ENCODE peak calls at places on chromosome 19, in five cellular contexts. M is left ventricle myocardium inferior; A is breast epithelium; E is fibroblast of the aortic adventitia; O is CD8-positive, alpha-beta T cell. R is an unnamed sample.

GRCh38 chr19:14971474-14971873 is 8.2 kb downstream of the SLC1A6 start:
- DNase-seq in E (no peak), O (no peak), M (no peak), A (no peak), R (no peak)

GRCh38 chr19:10462557-10462956 is 40.6 kb downstream of the KEAP1 start:
- DNase-seq in E (no peak), M (no peak), A (no peak), O (no peak), R (no peak)

GRCh38 chr19:17026041-17026658 is 460 bp downstream of the CPAMD8 start:
- DNase-seq in E (no peak), O (peak), A (no peak), M (no peak), R (no peak)

GRCh38 chr19:13712767-13713201 is 51.5 kb upstream of the MRI1 start:
- DNase-seq in E (peak), M (peak), A (no peak), O (no peak), R (no peak)

GRCh38 chr19:4066176-4066606 is 508 bp downstream of the ZBTB7A start:
- DNase-seq in A (no peak), O (peak), E (no peak), M (peak), R (no peak)

GRCh38 chr19:52398091-52398461 is 427 bp downstream of the ZNF528 start:
- DNase-seq in E (no peak), M (no peak), O (no peak), A (no peak), R (peak)

GRCh38 chr19:55099557-55100506 is 17.6 kb downstream of the PPP1R12C start:
- DNase-seq in M (no peak), E (no peak), O (no peak), A (no peak), R (no peak)

GRCh38 chr19:1081301-1082164 is 13.6 kb downstream of the POLR2E start:
- DNase-seq in M (no peak), A (no peak), E (no peak), O (no peak), R (no peak)

GRCh38 chr19:31905980-31906948 is 439.1 kb upstream of the ZNF507 start:
- DNase-seq in A (no peak), M (peak), E (no peak), O (no peak), R (no peak)

GRCh38 chr19:49856574-49857021 is 5.6 kb downstream of the PTOV1 start:
- DNase-seq in M (no peak), E (no peak), A (no peak), O (no peak), R (no peak)

GRCh38 chr19:45781282-45782161 is 768 bp downstream of the DMPK start:
- DNase-seq in M (no peak), E (no peak), A (peak), O (no peak), R (no peak)

GRCh38 chr19:57850553-57851017 is 926 bp downstream of the ZNF587 start:
- DNase-seq in A (no peak), M (no peak), E (peak), O (no peak), R (no peak)

GRCh38 chr19:35885225-35885624 is 15.1 kb downstream of the NFKBID start:
- DNase-seq in A (no peak), M (no peak), O (no peak), E (no peak), R (no peak)

DNA sequence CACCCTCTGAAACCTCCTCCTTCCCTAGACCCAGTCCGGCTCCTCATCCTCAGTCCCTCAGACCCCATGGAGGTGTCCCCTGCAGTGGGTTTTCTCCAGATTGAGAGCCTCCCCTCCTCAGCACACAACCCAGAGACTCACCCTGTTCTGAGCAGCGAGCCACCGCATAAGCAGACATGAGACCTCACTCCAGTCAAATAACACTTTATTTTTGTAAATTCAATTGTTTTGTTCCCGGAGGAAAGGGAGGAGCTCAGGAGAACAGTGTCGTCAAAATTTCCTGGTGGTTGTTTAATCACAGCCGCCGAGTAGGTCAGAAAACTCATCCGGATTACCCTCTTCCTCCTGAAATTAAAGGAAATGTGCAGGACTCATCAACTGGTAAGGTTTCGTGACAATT is 57.5 kb downstream of the ERICH4 start:
- DNase-seq in E (no peak), O (no peak), A (no peak), M (no peak), R (no peak)
- TF ChIP-seq CTCF in E (no peak), O (no peak), A (no peak), M (no peak), R (no peak)

GRCh38 chr19:5519076-5519475 is 48.7 kb downstream of the TINCR start:
- DNase-seq in E (no peak), A (no peak), O (no peak), M (no peak), R (no peak)
- TF ChIP-seq CTCF in E (no peak), A (no peak), O (no peak), M (no peak), R (no peak)

GRCh38 chr19:2333807-2334211 is 5.3 kb downstream of the SPPL2B start:
- DNase-seq in E (no peak), A (no peak), O (no peak), M (no peak), R (no peak)
- TF ChIP-seq CTCF in E (no peak), A (no peak), O (no peak), M (no peak), R (no peak)

DNA sequence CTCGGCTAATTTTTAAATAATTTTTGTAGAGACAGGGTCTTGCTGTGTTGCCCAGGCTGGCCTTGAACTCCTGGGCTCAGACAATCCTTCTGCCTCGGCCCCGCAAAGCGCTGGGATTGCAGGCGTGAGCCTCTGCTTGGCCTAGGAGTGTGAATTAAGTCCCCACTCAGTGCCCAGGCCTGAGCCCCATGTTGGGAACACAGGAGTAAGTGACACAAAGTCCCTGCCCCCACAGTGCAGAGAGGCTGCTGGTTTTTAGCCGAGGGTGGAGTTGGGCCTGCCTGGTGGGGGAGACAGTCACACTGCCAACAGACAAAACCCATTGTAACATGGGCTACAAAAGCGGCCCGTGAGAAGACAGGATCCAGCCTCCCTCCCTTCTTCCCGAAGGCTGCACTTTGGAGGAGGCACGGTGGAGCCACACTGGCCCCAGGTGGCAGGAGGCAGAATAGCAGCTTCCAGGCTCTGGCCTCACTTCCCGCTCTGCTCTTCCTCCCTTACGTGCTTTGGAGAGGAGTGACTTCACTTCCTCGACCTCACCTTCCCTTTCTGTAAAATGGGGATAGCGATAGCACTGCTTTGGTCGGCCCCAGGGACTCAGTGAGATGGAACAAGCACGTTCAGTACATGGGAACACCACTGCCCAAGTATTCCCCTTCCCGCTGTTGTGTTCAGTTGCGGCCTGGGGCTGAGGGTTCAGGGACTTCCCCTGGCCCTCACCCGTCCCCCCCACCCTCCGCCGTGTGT is 15.2 kb upstream of the EHD2 start:
- DNase-seq in O (peak), M (peak), A (peak), E (peak), R (peak)
- TF ChIP-seq CTCF in O (peak), M (peak), A (peak), E (peak), R (peak)

DNA sequence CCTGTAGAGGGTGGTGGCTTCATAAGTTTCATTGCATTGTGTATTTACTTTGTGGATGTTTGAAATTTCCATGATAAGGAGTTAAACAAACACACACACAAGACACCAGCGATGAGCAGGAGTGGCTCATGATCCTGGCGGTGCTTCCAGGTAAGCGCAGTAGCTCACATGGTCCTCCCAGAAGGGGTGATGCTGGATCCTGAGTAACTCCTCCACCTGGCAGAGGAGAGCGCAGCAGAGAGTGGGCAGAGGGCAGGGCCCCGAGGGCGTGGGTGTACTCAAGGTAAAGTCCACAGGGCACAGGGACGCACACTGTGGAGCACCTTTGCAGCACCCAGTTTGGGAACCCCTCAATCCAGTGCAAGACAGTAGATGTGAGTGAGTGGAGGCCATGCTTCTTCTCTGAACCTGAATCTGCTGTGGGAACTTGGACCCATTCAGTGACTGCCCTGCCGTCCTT is 54.0 kb downstream of the RFX2 start:
- DNase-seq in E (no peak), A (peak), M (no peak), O (peak), R (peak)
- TF ChIP-seq CTCF in E (no peak), A (no peak), M (no peak), O (no peak), R (no peak)

DNA sequence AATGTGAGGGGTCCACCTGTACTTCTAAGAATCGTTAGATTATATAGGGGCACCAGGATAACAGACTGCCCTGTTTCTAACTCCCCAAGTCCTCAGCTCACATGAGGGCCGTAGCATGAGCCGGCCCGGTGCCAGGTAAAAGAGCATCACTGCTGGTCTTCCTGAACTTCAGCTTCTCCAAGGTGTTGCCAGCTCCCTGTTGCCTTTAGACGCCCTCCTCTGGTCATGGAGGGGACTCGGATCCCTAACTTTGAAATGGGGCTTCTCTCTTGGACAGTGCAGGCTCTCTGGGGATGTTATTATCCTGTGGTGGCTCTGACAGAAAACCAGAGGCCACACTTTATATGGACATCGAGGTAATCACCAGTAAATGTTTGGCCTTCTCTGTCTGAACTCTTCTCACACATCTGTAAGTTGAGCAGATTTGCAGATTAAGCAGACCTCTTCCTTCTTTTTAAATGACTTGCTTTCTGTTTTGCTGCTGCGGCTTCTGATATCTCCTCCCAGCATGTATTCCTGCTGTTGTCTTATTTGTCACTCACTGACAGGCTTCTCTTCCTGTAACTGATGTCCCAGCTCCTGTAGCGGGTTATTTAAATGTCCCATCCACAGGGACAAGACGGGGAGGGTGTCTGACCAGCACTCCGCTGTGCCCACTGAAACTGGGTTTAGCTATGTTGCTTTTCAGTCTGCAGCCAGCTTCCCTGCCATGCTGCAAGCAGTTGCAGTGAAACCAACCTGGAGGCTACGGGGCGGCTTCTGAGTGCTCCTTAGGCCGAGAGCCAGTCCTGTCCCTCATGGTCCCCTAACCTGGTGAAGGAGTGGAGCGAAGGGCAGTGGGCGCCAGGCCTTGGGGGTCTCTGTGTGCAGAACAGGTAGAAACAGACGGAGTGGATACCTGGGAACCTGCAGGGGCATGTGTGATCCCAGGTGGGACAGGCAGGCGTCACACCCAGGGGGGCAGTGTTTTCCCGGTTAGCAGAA is 39.2 kb downstream of the TSSK6 start:
- DNase-seq in O (no peak), A (no peak), M (no peak), E (peak), R (no peak)
- TF ChIP-seq CTCF in O (no peak), A (peak), M (peak), E (peak), R (no peak)

R was measured in ascending aorta.